ENCODE peak calls at places on chromosomes 1 and 21, in four cellular contexts. M is H1; C is tibial artery; Z is CD4-positive, alpha-beta T cell. N is an unnamed sample.

GRCh38 chr21:41932576-41933258 is 21.1 kb downstream of the C2CD2 start:
- DNase-seq in C (no peak), M (no peak), Z (no peak), N (no peak)

GRCh38 chr21:35095859-35096291 is 46.8 kb upstream of the RUNX1 start:
- DNase-seq in Z (no peak), C (no peak), M (no peak), N (no peak)

GRCh38 chr1:117118101-117118500 is 3.4 kb downstream of the TRIM45 start:
- DNase-seq in Z (no peak), M (no peak), C (no peak), N (no peak)

GRCh38 chr1:25810341-25811299 is 9.1 kb upstream of the MTFR1L start:
- DNase-seq in C (no peak), M (peak; percentile 59), Z (peak; percentile 81), N (peak; percentile 70)

GRCh38 chr1:30285461-30286050 is 437.8 kb downstream of the MATN1 start:
- DNase-seq in M (no peak), Z (no peak), C (peak; percentile 27), N (no peak)

GRCh38 chr1:1431006-1431844 is 4.3 kb upstream of the VWA1 start:
- DNase-seq in C (no peak), Z (no peak), M (no peak), N (no peak)

GRCh38 chr1:164440222-164440621 is 118.8 kb upstream of the PBX1 start:
- DNase-seq in C (peak; percentile 71), Z (no peak), M (no peak), N (no peak)

GRCh38 chr1:230827801-230828200 is 40.5 kb downstream of the C1orf198 start:
- DNase-seq in M (no peak), C (peak; percentile 70), Z (no peak), N (no peak)

GRCh38 chr1:6345009-6345408 is 48.6 kb downstream of the ACOT7 start:
- DNase-seq in Z (no peak), C (no peak), M (no peak), N (no peak)

GRCh38 chr1:72282271-72282656 is at the start of gene NEGR1:
- DNase-seq in Z (no peak), M (no peak), C (peak; percentile 84), N (no peak)

GRCh38 chr1:112882271-112882744 is 73.7 kb downstream of the SLC16A1 start:
- DNase-seq in Z (no peak), C (no peak), M (no peak), N (no peak)

GRCh38 chr1:99786751-99787501 is 20.5 kb upstream of the FRRS1 start:
- DNase-seq in Z (no peak), M (no peak), C (no peak), N (no peak)

GRCh38 chr21:41045534-41046268 is 122.3 kb upstream of the BACE2 start:
- DNase-seq in Z (no peak), C (no peak), M (peak; percentile 9), N (no peak)

DNA sequence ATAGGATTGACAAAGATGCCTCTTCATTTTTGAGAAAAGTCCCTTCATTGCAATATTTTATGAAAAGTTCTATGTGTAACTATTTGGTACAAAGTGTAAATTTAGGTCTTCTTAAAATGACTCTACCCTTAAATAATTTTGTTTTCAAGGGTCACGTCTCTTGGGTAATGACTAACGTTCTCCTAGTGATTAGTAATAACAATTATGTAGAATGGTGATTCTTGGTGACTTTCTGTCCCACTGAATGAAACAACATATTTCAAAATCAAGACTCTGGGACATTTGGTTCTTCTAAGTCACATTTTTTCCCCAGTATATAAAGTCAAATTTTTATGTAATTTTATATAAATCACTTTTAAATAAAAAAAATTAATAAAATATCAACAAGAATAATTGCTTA is 277.5 kb upstream of the ADAMTS5 start:
- DNase-seq in C (no peak), M (no peak), Z (no peak), N (no peak)
- H3K9me3 ChIP-seq in C (no peaks in the 10 kb centered on the region), M (no peaks in the 10 kb centered on the region), Z (no peaks in the 10 kb centered on the region), N (no peaks in the 10 kb centered on the region)

GRCh38 chr1:83631836-83632235 is 367.1 kb downstream of the TTLL7 start:
- DNase-seq in C (no peak), M (no peak), Z (no peak), N (no peak)
- H3K9me3 ChIP-seq in C (no peaks in the 10 kb centered on the region), M (no peaks in the 10 kb centered on the region), Z (no peaks in the 10 kb centered on the region), N (no peaks in the 10 kb centered on the region)

DNA sequence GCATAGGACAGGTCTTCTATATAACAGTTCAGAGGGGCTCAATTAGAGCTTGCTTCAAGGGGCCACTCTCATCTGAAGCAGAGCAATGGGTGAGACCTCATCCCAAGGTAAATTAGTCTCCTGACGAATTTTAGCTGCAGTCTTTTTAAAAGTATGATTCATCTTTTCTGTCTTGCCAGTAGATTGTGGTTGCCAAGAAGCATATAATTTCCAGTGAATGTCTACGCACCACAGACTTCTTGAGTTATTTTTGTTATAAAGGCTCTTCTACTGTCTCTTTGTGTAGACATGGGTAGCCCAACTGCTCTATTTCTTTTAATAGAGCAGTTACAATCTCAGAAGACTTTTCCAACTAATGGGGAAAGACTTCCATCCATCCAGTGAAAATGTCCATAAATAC is 108.9 kb upstream of the FMN2 start:
- DNase-seq in Z (no peak), C (no peak), M (no peak), N (no peak)
- H3K9me3 ChIP-seq in Z (peaks cover 41% of the 10 kb centered on the region), C (no peaks in the 10 kb centered on the region), M (peaks cover 54% of the 10 kb centered on the region), N (peaks cover 8% of the 10 kb centered on the region)

GRCh38 chr1:248792342-248792741 is 33.4 kb downstream of the SH3BP5L start:
- DNase-seq in Z (no peak), M (no peak), C (no peak), N (no peak)

GRCh38 chr1:248793592-248793991 is 32.1 kb downstream of the SH3BP5L start:
- DNase-seq in Z (no peak), C (no peak), M (no peak), N (no peak)

GRCh38 chr1:248790456-248790855 is 34.9 kb upstream of the LYPD8 start:
- DNase-seq in C (no peak), M (no peak), Z (no peak), N (no peak)

GRCh38 chr1:248788327-248788726 is 32.8 kb upstream of the LYPD8 start:
- DNase-seq in M (no peak), Z (no peak), C (no peak), N (no peak)

DNA sequence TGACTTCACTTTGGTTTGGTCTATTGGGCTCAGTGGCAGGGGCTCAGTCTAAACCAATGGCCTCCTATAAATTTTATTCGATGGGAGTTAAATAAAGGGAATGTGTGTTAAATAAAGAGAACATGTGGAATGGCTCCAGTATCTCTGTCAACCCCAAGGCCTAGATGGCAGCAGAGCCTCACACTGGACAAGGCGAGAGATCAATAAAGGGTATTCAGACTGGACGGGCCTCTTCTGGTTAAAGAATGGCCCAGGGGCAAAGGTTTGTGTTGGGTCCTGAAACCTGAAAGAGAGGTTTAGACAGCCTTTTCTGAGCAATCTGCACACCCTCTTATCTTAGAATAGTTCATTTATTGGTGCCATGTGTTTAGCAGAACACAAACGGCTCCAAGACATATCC is 34.7 kb downstream of the SH3BP5L start:
- DNase-seq in M (no peak), Z (no peak), C (no peak), N (no peak)
- H3K9me3 ChIP-seq in M (peaks cover 68% of the 10 kb centered on the region), Z (peaks cover 16% of the 10 kb centered on the region), C (no peaks in the 10 kb centered on the region), N (no peaks in the 10 kb centered on the region)

DNA sequence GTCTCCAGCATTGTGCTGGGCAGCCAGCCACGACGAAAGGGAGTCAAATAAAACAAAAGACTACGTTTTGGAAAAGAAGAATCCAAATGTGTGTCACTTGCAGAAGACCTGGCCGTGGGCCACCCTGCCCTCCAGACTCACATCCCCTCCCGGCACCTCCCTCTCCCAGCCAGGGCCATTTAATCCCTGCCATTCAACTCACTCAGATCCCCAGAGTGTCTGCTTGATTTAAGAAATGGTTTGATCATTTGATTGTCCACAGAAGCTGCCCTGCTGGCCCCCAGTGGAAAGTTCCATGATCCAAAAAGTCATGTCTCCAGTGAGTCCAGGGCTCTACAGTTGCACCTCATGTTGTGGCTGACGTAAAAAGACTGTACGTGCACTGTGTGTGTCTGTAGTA is 2.3 kb upstream of the KRTAP10-11 start:
- DNase-seq in C (no peak), M (no peak), Z (no peak), N (no peak)
- H3K9me3 ChIP-seq in C (no peaks in the 10 kb centered on the region), M (peaks cover 3% of the 10 kb centered on the region), Z (peaks cover 21% of the 10 kb centered on the region), N (peaks cover 10% of the 10 kb centered on the region)

GRCh38 chr1:176717052-176717754 is 254.2 kb downstream of the PAPPA2 start:
- DNase-seq in C (no peak), M (no peak), Z (no peak), N (no peak)
- H3K9me3 ChIP-seq in C (no peaks in the 10 kb centered on the region), M (no peaks in the 10 kb centered on the region), Z (no peaks in the 10 kb centered on the region), N (no peaks in the 10 kb centered on the region)

GRCh38 chr1:108183301-108183700 is 16.8 kb downstream of the SLC25A24 start:
- DNase-seq in M (no peak), Z (no peak), C (no peak), N (no peak)

GRCh38 chr1:108188801-108189200 is 11.3 kb downstream of the SLC25A24 start:
- DNase-seq in Z (no peak), M (no peak), C (no peak), N (no peak)

DNA sequence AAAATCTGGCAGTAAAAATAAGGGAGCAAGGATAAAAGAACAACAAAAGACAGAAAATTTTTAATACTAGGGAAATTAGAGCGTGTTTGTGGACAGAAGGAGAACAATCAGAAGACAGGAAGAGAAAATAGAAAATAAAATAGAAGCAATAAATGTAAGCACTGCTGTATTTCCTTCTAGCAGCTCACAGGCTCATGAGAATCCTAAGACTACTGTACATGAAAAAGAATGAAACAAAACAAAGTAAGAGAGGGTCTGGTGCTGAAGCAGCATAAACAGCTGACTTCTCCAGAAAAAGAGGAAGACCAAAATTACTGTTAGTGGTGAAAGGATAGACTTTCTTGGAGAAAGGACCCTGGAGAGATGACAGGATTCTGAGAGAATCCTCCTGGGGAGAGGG is 17.3 kb downstream of the SLC25A24 start:
- DNase-seq in C (no peak), M (no peak), Z (no peak), N (no peak)
- H3K9me3 ChIP-seq in C (no peaks in the 10 kb centered on the region), M (no peaks in the 10 kb centered on the region), Z (no peaks in the 10 kb centered on the region), N (no peaks in the 10 kb centered on the region)

N was measured in T-helper 17 cell.